ENCODE peak calls at places on chromosomes 7 and 10, in six cellular contexts. One of them, this sample, is unnamed.

GRCh38 chr10:14560794-14561765 is 213.6 kb downstream of the FAM107B start:
- DNase-seq in ovary: no peak
- DNase-seq in AG04450: no peak
- DNase-seq in H9: no peak
- DNase-seq in tibial nerve: no peak
- DNase-seq in brain microvascular endothelial cell: no peak
- DNase-seq in this sample: no peak

GRCh38 chr10:35465601-35466140 is 129.4 kb downstream of the CCNY start:
- DNase-seq in ovary: no peak
- DNase-seq in AG04450: no peak
- DNase-seq in H9: no peak
- DNase-seq in brain microvascular endothelial cell: no peak
- DNase-seq in tibial nerve: no peak
- DNase-seq in this sample: no peak

GRCh38 chr7:80884511-80885195 is 34.2 kb downstream of the SEMA3C start:
- DNase-seq in tibial nerve: no peak
- DNase-seq in brain microvascular endothelial cell: no peak
- DNase-seq in ovary: no peak
- DNase-seq in H9: no peak
- DNase-seq in AG04450: no peak
- DNase-seq in this sample: no peak

GRCh38 chr7:124033093-124033806 is 383 bp upstream of the TMEM229A start:
- DNase-seq in brain microvascular endothelial cell: no peak
- DNase-seq in H9: peak
- DNase-seq in tibial nerve: no peak
- DNase-seq in AG04450: no peak
- DNase-seq in ovary: peak
- DNase-seq in this sample: no peak

GRCh38 chr7:27117687-27118491 is 12.7 kb downstream of the HOXA4 start:
- DNase-seq in AG04450: peak
- DNase-seq in H9: peak
- DNase-seq in ovary: no peak
- DNase-seq in tibial nerve: no peak
- DNase-seq in brain microvascular endothelial cell: no peak
- DNase-seq in this sample: no peak

GRCh38 chr7:963236-964078 is 9.0 kb upstream of the ADAP1 start:
- DNase-seq in brain microvascular endothelial cell: no peak
- DNase-seq in tibial nerve: no peak
- DNase-seq in ovary: no peak
- DNase-seq in H9: no peak
- DNase-seq in AG04450: no peak
- DNase-seq in this sample: no peak

GRCh38 chr7:51079494-51079893 is 237.1 kb downstream of the COBL start:
- DNase-seq in tibial nerve: no peak
- DNase-seq in H9: no peak
- DNase-seq in AG04450: no peak
- DNase-seq in brain microvascular endothelial cell: no peak
- DNase-seq in ovary: no peak
- DNase-seq in this sample: no peak

GRCh38 chr7:30922596-30922995 is 10.9 kb downstream of the AQP1 start:
- DNase-seq in ovary: peak
- DNase-seq in H9: peak
- DNase-seq in AG04450: no peak
- DNase-seq in tibial nerve: peak
- DNase-seq in brain microvascular endothelial cell: no peak
- DNase-seq in this sample: no peak

GRCh38 chr7:63925626-63926460 is 72.8 kb upstream of the ZNF722 start:
- DNase-seq in tibial nerve: peak
- DNase-seq in brain microvascular endothelial cell: no peak
- DNase-seq in AG04450: no peak
- DNase-seq in H9: no peak
- DNase-seq in ovary: peak
- DNase-seq in this sample: peak

GRCh38 chr7:101575731-101576130 is 53.4 kb downstream of the MYL10 start:
- DNase-seq in H9: no peak
- DNase-seq in ovary: no peak
- DNase-seq in AG04450: no peak
- DNase-seq in brain microvascular endothelial cell: no peak
- DNase-seq in tibial nerve: no peak
- DNase-seq in this sample: no peak

GRCh38 chr7:11358637-11359036 is 385.0 kb downstream of the PHF14 start:
- DNase-seq in AG04450: no peak
- DNase-seq in ovary: no peak
- DNase-seq in brain microvascular endothelial cell: no peak
- DNase-seq in H9: no peak
- DNase-seq in tibial nerve: no peak
- DNase-seq in this sample: no peak

GRCh38 chr7:95317546-95317945 is 6.8 kb downstream of the PON1 start:
- DNase-seq in brain microvascular endothelial cell: no peak
- DNase-seq in tibial nerve: no peak
- DNase-seq in AG04450: no peak
- DNase-seq in H9: no peak
- DNase-seq in ovary: no peak
- DNase-seq in this sample: no peak

GRCh38 chr10:62985807-62986525 is 147.2 kb upstream of the NRBF2 start:
- DNase-seq in H9: no peak
- DNase-seq in AG04450: no peak
- DNase-seq in ovary: no peak
- DNase-seq in brain microvascular endothelial cell: no peak
- DNase-seq in tibial nerve: no peak
- DNase-seq in this sample: no peak

GRCh38 chr7:76000566-76000965 is 6.2 kb upstream of the TMEM120A start:
- DNase-seq in AG04450: no peak
- DNase-seq in brain microvascular endothelial cell: no peak
- DNase-seq in H9: no peak
- DNase-seq in tibial nerve: no peak
- DNase-seq in ovary: no peak
- DNase-seq in this sample: no peak

GRCh38 chr10:81179805-81180452 is 642.2 kb downstream of the SH2D4B start:
- DNase-seq in tibial nerve: no peak
- DNase-seq in brain microvascular endothelial cell: no peak
- DNase-seq in ovary: no peak
- DNase-seq in H9: peak
- DNase-seq in AG04450: no peak
- DNase-seq in this sample: no peak

GRCh38 chr10:33155720-33156638 is 178.5 kb downstream of the NRP1 start:
- DNase-seq in H9: no peak
- DNase-seq in ovary: no peak
- DNase-seq in AG04450: peak
- DNase-seq in tibial nerve: no peak
- DNase-seq in brain microvascular endothelial cell: peak
- DNase-seq in this sample: peak
- TF ChIP-seq CTCF in H9: peak
- TF ChIP-seq CTCF in ovary: no peak
- TF ChIP-seq CTCF in AG04450: peak
- TF ChIP-seq CTCF in tibial nerve: no peak
- TF ChIP-seq CTCF in brain microvascular endothelial cell: peak
- TF ChIP-seq CTCF in this sample: peak

GRCh38 chr10:48957361-48957760 is 17.7 kb upstream of the LRRC18 start:
- DNase-seq in brain microvascular endothelial cell: no peak
- DNase-seq in tibial nerve: no peak
- DNase-seq in ovary: no peak
- DNase-seq in H9: no peak
- DNase-seq in AG04450: no peak
- DNase-seq in this sample: no peak

GRCh38 chr10:48948631-48949030 is 9.0 kb upstream of the LRRC18 start:
- DNase-seq in brain microvascular endothelial cell: no peak
- DNase-seq in ovary: no peak
- DNase-seq in H9: no peak
- DNase-seq in AG04450: no peak
- DNase-seq in tibial nerve: no peak
- DNase-seq in this sample: peak

GRCh38 chr10:48946891-48947500 is 7.4 kb upstream of the LRRC18 start:
- DNase-seq in AG04450: no peak
- DNase-seq in tibial nerve: no peak
- DNase-seq in H9: no peak
- DNase-seq in ovary: no peak
- DNase-seq in brain microvascular endothelial cell: no peak
- DNase-seq in this sample: no peak

GRCh38 chr10:48947690-48948418 is 8.2 kb upstream of the LRRC18 start:
- DNase-seq in brain microvascular endothelial cell: no peak
- DNase-seq in H9: no peak
- DNase-seq in AG04450: no peak
- DNase-seq in tibial nerve: no peak
- DNase-seq in ovary: no peak
- DNase-seq in this sample: no peak

GRCh38 chr10:48951707-48952106 is 12.1 kb upstream of the LRRC18 start:
- DNase-seq in tibial nerve: no peak
- DNase-seq in H9: no peak
- DNase-seq in brain microvascular endothelial cell: no peak
- DNase-seq in AG04450: no peak
- DNase-seq in ovary: no peak
- DNase-seq in this sample: no peak
- H3K27ac ChIP-seq in tibial nerve: no peak
- H3K27ac ChIP-seq in H9: no peak
- H3K27ac ChIP-seq in brain microvascular endothelial cell: no peak
- H3K27ac ChIP-seq in AG04450: no peak
- H3K27ac ChIP-seq in ovary: no peak
- H3K27ac ChIP-seq in this sample: no peak

GRCh38 chr10:57579926-57580325 is 687.8 kb downstream of the IPMK start:
- DNase-seq in brain microvascular endothelial cell: peak
- DNase-seq in AG04450: no peak
- DNase-seq in tibial nerve: no peak
- DNase-seq in ovary: peak
- DNase-seq in H9: peak
- DNase-seq in this sample: peak
- TF ChIP-seq CTCF in brain microvascular endothelial cell: peak
- TF ChIP-seq CTCF in AG04450: no peak
- TF ChIP-seq CTCF in tibial nerve: peak
- TF ChIP-seq CTCF in ovary: peak
- TF ChIP-seq CTCF in H9: peak
- TF ChIP-seq CTCF in this sample: peak

GRCh38 chr7:5777932-5778331 is 3.5 kb downstream of the RNF216 start:
- DNase-seq in AG04450: no peak
- DNase-seq in brain microvascular endothelial cell: no peak
- DNase-seq in ovary: no peak
- DNase-seq in H9: no peak
- DNase-seq in tibial nerve: no peak
- DNase-seq in this sample: no peak

GRCh38 chr7:5776894-5777645 is 4.4 kb downstream of the RNF216 start:
- DNase-seq in ovary: no peak
- DNase-seq in brain microvascular endothelial cell: no peak
- DNase-seq in tibial nerve: no peak
- DNase-seq in AG04450: no peak
- DNase-seq in H9: no peak
- DNase-seq in this sample: no peak

GRCh38 chr7:5780801-5781496 is 514 bp downstream of the RNF216 start:
- DNase-seq in brain microvascular endothelial cell: peak
- DNase-seq in AG04450: no peak
- DNase-seq in ovary: peak
- DNase-seq in tibial nerve: no peak
- DNase-seq in H9: peak
- DNase-seq in this sample: no peak

GRCh38 chr7:5774790-5775189 is 6.7 kb downstream of the RNF216 start:
- DNase-seq in H9: no peak
- DNase-seq in brain microvascular endothelial cell: no peak
- DNase-seq in AG04450: no peak
- DNase-seq in ovary: no peak
- DNase-seq in tibial nerve: no peak
- DNase-seq in this sample: no peak

GRCh38 chr7:5779108-5779507 is 2.4 kb downstream of the RNF216 start:
- DNase-seq in tibial nerve: no peak
- DNase-seq in H9: no peak
- DNase-seq in ovary: no peak
- DNase-seq in brain microvascular endothelial cell: no peak
- DNase-seq in AG04450: no peak
- DNase-seq in this sample: no peak
- H3K27ac ChIP-seq in tibial nerve: no peak
- H3K27ac ChIP-seq in H9: no peak
- H3K27ac ChIP-seq in ovary: no peak
- H3K27ac ChIP-seq in brain microvascular endothelial cell: no peak
- H3K27ac ChIP-seq in AG04450: no peak
- H3K27ac ChIP-seq in this sample: no peak

GRCh38 chr10:112332022-112332421 is 41.9 kb upstream of the ACSL5 start:
- DNase-seq in H9: no peak
- DNase-seq in ovary: no peak
- DNase-seq in AG04450: no peak
- DNase-seq in brain microvascular endothelial cell: no peak
- DNase-seq in tibial nerve: no peak
- DNase-seq in this sample: no peak
- TF ChIP-seq CTCF in H9: no peak
- TF ChIP-seq CTCF in ovary: no peak
- TF ChIP-seq CTCF in AG04450: no peak
- TF ChIP-seq CTCF in brain microvascular endothelial cell: no peak
- TF ChIP-seq CTCF in tibial nerve: no peak
- TF ChIP-seq CTCF in this sample: no peak

This sample was measured in foreskin keratinocyte.